ENCODE peak calls at places on chromosomes 13 and 19, in four cellular contexts. Y, E, A and S are unnamed samples. For H3K27me3, the result is how much of the 10 kb centered on the place peaks cover.

GRCh38 chr19:14248578-14249011 is 42.6 kb upstream of the ADGRL1 start:
- DNase-seq in Y (no peak), E (peak), A (peak), S (no peak)

GRCh38 chr19:12665281-12665573 is 1.3 kb downstream of the MAN2B1 start:
- DNase-seq in Y (no peak), E (no peak), A (no peak), S (no peak)

GRCh38 chr13:31053896-31054295 is 107.8 kb downstream of the HSPH1 start:
- DNase-seq in Y (no peak), E (no peak), A (no peak), S (no peak)

GRCh38 chr13:23621316-23621645 is 51.1 kb downstream of the TNFRSF19 start:
- DNase-seq in Y (no peak), E (peak), A (no peak), S (peak)

GRCh38 chr13:98549006-98549727 is 27.7 kb downstream of the STK24 start:
- DNase-seq in Y (no peak), E (no peak), A (no peak), S (no peak)

GRCh38 chr13:43357435-43358065 is 334.2 kb downstream of the DNAJC15 start:
- DNase-seq in Y (no peak), E (no peak), A (no peak), S (no peak)

GRCh38 chr19:52691215-52691610 is 43.6 kb downstream of the ZNF611 start:
- DNase-seq in Y (no peak), E (no peak), A (peak), S (no peak)

GRCh38 chr13:91747164-91747563 is 348.7 kb downstream of the GPC5 start:
- DNase-seq in Y (no peak), E (peak), A (no peak), S (no peak)

GRCh38 chr13:23060972-23061371 is 119.8 kb upstream of the SGCG start:
- DNase-seq in Y (no peak), E (no peak), A (no peak), S (no peak)

GRCh38 chr13:111661052-111661451 is 340.6 kb downstream of the TEX29 start:
- DNase-seq in Y (no peak), E (no peak), A (no peak), S (no peak)

GRCh38 chr13:54660277-54660676 is 1631.7 kb downstream of the OLFM4 start:
- DNase-seq in Y (no peak), E (no peak), A (no peak), S (no peak)
- H3K27me3 ChIP-seq in Y (under half), E (under half), A (under half), S (under half)

GRCh38 chr13:33487575-33488243 is 202.2 kb upstream of the STARD13 start:
- DNase-seq in Y (no peak), E (peak), A (peak), S (no peak)
- TF ChIP-seq CTCF in Y (peak), E (peak), A (peak), S (peak)

GRCh38 chr13:19155321-19155861 is 26.2 kb downstream of the TUBA3C start:
- DNase-seq in Y (no peak), E (no peak), A (no peak), S (no peak)
- H3K27me3 ChIP-seq in Y (under half), E (under half), A (under half), S (under half)

DNA sequence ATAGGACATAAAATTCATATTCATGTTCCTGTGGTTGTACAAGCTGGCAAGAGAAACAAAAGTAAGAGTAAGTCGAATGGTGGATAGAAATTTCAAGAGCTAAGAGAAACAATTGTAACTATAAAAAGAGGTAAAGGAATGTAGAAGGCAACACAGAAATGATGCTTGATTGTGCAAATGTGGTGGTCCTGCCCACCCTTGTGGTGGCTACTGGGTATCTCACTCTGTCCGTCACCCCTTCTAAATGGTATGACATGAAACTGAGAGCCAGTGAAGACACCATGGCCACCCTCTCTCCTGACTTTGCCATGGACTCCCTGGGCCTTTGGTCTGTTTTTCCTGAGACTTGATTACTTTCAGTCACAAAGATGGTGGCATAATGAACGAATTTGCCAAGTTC is 925.9 kb upstream of the SLITRK6 start:
- DNase-seq in Y (no peak), E (no peak), A (peak), S (no peak)
- TF ChIP-seq CTCF in Y (no peak), E (no peak), A (peak), S (no peak)

GRCh38 chr19:15869109-15869555 is 28.7 kb downstream of the CYP4F2 start:
- DNase-seq in Y (no peak), E (no peak), A (no peak), S (no peak)

GRCh38 chr19:15866646-15867045 is 31.2 kb downstream of the CYP4F2 start:
- DNase-seq in Y (no peak), E (no peak), A (no peak), S (no peak)

GRCh38 chr19:15875075-15875474 is 22.8 kb downstream of the CYP4F2 start:
- DNase-seq in Y (no peak), E (no peak), A (no peak), S (no peak)

GRCh38 chr19:15869873-15870272 is 28.0 kb downstream of the CYP4F2 start:
- DNase-seq in Y (no peak), E (no peak), A (no peak), S (no peak)

DNA sequence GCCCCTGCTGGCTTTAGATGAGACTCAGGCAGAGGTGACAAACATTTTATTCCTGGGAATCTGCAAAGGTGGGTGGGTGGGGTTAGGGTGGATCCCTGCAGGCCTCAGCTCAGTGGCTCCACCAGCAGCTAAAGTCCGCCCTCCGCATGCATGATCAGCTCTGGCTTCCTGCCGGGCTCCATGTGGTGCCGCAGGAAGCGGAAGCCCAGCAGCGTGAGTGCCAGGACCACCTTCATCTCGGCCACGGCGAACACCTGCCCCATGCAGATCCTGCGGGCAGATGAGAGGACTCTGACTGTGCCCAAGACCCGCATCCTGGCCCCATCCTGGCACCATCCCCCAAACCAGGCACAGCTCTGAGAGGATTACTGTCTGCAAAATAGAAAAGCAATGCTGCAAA is 26.3 kb downstream of the CYP4F2 start:
- DNase-seq in Y (no peak), E (no peak), A (no peak), S (no peak)
- H3K27me3 ChIP-seq in Y (under half), E (under half), A (under half), S (under half)